ENCODE peak calls at places on chromosomes 5 and 9, in four cellular contexts. One of them, this sample, is unnamed.

GRCh38 chr9:3513265-3513818 is 12.5 kb downstream of the RFX3 start:
- DNase-seq in body of pancreas: no peak
- DNase-seq in brain microvascular endothelial cell: no peak
- DNase-seq in effector memory CD4-positive, alpha-beta T cell: no peak
- DNase-seq in this sample: no peak

GRCh38 chr9:70641031-70641430 is 226.6 kb upstream of the KLF9 start:
- DNase-seq in body of pancreas: no peak
- DNase-seq in brain microvascular endothelial cell: no peak
- DNase-seq in effector memory CD4-positive, alpha-beta T cell: no peak
- DNase-seq in this sample: no peak

GRCh38 chr5:35476046-35476445 is 141.6 kb upstream of the SPEF2 start:
- DNase-seq in effector memory CD4-positive, alpha-beta T cell: no peak
- DNase-seq in body of pancreas: no peak
- DNase-seq in brain microvascular endothelial cell: no peak
- DNase-seq in this sample: no peak

GRCh38 chr5:113252066-113252465 is 182.7 kb downstream of the TSSK1B start:
- DNase-seq in effector memory CD4-positive, alpha-beta T cell: no peak
- DNase-seq in body of pancreas: no peak
- DNase-seq in brain microvascular endothelial cell: no peak
- DNase-seq in this sample: no peak

GRCh38 chr5:134637106-134637721 is 4.6 kb upstream of the SAR1B start:
- DNase-seq in brain microvascular endothelial cell: no peak
- DNase-seq in body of pancreas: no peak
- DNase-seq in effector memory CD4-positive, alpha-beta T cell: no peak
- DNase-seq in this sample: no peak

GRCh38 chr9:14433841-14434511 is 120.0 kb upstream of the NFIB start:
- DNase-seq in brain microvascular endothelial cell: peak; percentile 73
- DNase-seq in effector memory CD4-positive, alpha-beta T cell: no peak
- DNase-seq in body of pancreas: peak; percentile 18
- DNase-seq in this sample: peak; percentile 23

GRCh38 chr5:131104169-131104775 is 60.8 kb downstream of the HINT1 start:
- DNase-seq in brain microvascular endothelial cell: no peak
- DNase-seq in body of pancreas: no peak
- DNase-seq in effector memory CD4-positive, alpha-beta T cell: no peak
- DNase-seq in this sample: no peak

GRCh38 chr5:65695162-65695755 is 26.6 kb downstream of the SGTB start:
- DNase-seq in effector memory CD4-positive, alpha-beta T cell: no peak
- DNase-seq in body of pancreas: no peak
- DNase-seq in brain microvascular endothelial cell: no peak
- DNase-seq in this sample: no peak

GRCh38 chr5:131855452-131855851 is 58.6 kb upstream of the FNIP1 start:
- DNase-seq in body of pancreas: no peak
- DNase-seq in brain microvascular endothelial cell: no peak
- DNase-seq in effector memory CD4-positive, alpha-beta T cell: no peak
- DNase-seq in this sample: no peak

GRCh38 chr5:135458356-135458755 is 6.2 kb upstream of the TIFAB start:
- DNase-seq in brain microvascular endothelial cell: no peak
- DNase-seq in effector memory CD4-positive, alpha-beta T cell: no peak
- DNase-seq in body of pancreas: no peak
- DNase-seq in this sample: no peak

GRCh38 chr5:103021310-103021709 is 98.6 kb downstream of the GIN1 start:
- DNase-seq in body of pancreas: no peak
- DNase-seq in effector memory CD4-positive, alpha-beta T cell: no peak
- DNase-seq in brain microvascular endothelial cell: peak; percentile 12
- DNase-seq in this sample: no peak

GRCh38 chr5:113824307-113824706 is 310.8 kb downstream of the YTHDC2 start:
- DNase-seq in body of pancreas: no peak
- DNase-seq in effector memory CD4-positive, alpha-beta T cell: no peak
- DNase-seq in brain microvascular endothelial cell: no peak
- DNase-seq in this sample: no peak

GRCh38 chr9:129823163-129823933 is 588 bp downstream of the TOR1A start:
- DNase-seq in effector memory CD4-positive, alpha-beta T cell: no peak
- DNase-seq in brain microvascular endothelial cell: no peak
- DNase-seq in body of pancreas: no peak
- DNase-seq in this sample: no peak

GRCh38 chr5:56534102-56534501 is 281.2 kb upstream of the MAP3K1 start:
- DNase-seq in effector memory CD4-positive, alpha-beta T cell: no peak
- DNase-seq in body of pancreas: peak; percentile 74
- DNase-seq in brain microvascular endothelial cell: no peak
- DNase-seq in this sample: no peak

GRCh38 chr5:149126898-149127297 is 14.4 kb upstream of the ABLIM3 start:
- DNase-seq in body of pancreas: no peak
- DNase-seq in effector memory CD4-positive, alpha-beta T cell: no peak
- DNase-seq in brain microvascular endothelial cell: no peak
- DNase-seq in this sample: no peak

GRCh38 chr5:113246371-113246870 is 188.4 kb downstream of the TSSK1B start:
- DNase-seq in body of pancreas: no peak
- DNase-seq in brain microvascular endothelial cell: peak; percentile 31
- DNase-seq in effector memory CD4-positive, alpha-beta T cell: no peak
- DNase-seq in this sample: no peak

GRCh38 chr5:684771-685216 is 8.4 kb downstream of the TPPP start:
- DNase-seq in effector memory CD4-positive, alpha-beta T cell: no peak
- DNase-seq in brain microvascular endothelial cell: no peak
- DNase-seq in body of pancreas: no peak
- DNase-seq in this sample: no peak

GRCh38 chr5:131943914-131944313 is 1.5 kb downstream of the MEIKIN start:
- DNase-seq in effector memory CD4-positive, alpha-beta T cell: no peak
- DNase-seq in brain microvascular endothelial cell: no peak
- DNase-seq in body of pancreas: no peak
- DNase-seq in this sample: no peak

GRCh38 chr5:52786937-52787599 is 648 bp upstream of the ITGA1 start:
- DNase-seq in effector memory CD4-positive, alpha-beta T cell: no peak
- DNase-seq in brain microvascular endothelial cell: no peak
- DNase-seq in body of pancreas: peak; percentile 55
- DNase-seq in this sample: peak; percentile 26

GRCh38 chr5:133433133-133433532 is 179.2 kb downstream of the FSTL4 start:
- DNase-seq in body of pancreas: no peak
- DNase-seq in brain microvascular endothelial cell: no peak
- DNase-seq in effector memory CD4-positive, alpha-beta T cell: no peak
- DNase-seq in this sample: no peak

GRCh38 chr9:82148849-82149544 is 160.4 kb downstream of the SPATA31D1 start:
- DNase-seq in brain microvascular endothelial cell: peak; percentile 67
- DNase-seq in body of pancreas: no peak
- DNase-seq in effector memory CD4-positive, alpha-beta T cell: no peak
- DNase-seq in this sample: no peak

GRCh38 chr9:111102793-111103474 is 64.7 kb upstream of the LPAR1 start:
- DNase-seq in body of pancreas: no peak
- DNase-seq in brain microvascular endothelial cell: no peak
- DNase-seq in effector memory CD4-positive, alpha-beta T cell: no peak
- DNase-seq in this sample: no peak

GRCh38 chr5:177600458-177601018 is 606 bp downstream of the B4GALT7 start:
- DNase-seq in brain microvascular endothelial cell: peak; percentile 28
- DNase-seq in body of pancreas: no peak
- DNase-seq in effector memory CD4-positive, alpha-beta T cell: no peak
- DNase-seq in this sample: no peak

GRCh38 chr5:169519358-169519757 is 64.2 kb upstream of the SPDL1 start:
- DNase-seq in brain microvascular endothelial cell: no peak
- DNase-seq in effector memory CD4-positive, alpha-beta T cell: no peak
- DNase-seq in body of pancreas: no peak
- DNase-seq in this sample: no peak

GRCh38 chr9:89658931-89659330 is 54.1 kb downstream of the GADD45G start:
- DNase-seq in effector memory CD4-positive, alpha-beta T cell: no peak
- DNase-seq in brain microvascular endothelial cell: no peak
- DNase-seq in body of pancreas: no peak
- DNase-seq in this sample: no peak
- H3K4me3 ChIP-seq in effector memory CD4-positive, alpha-beta T cell: no peak overlapping the region
- H3K4me3 ChIP-seq in brain microvascular endothelial cell: no peak overlapping the region
- H3K4me3 ChIP-seq in body of pancreas: no peak overlapping the region
- H3K4me3 ChIP-seq in this sample: no peak overlapping the region

GRCh38 chr5:172640822-172641358 is at the start of gene NEURL1B:
- DNase-seq in effector memory CD4-positive, alpha-beta T cell: peak; percentile 15
- DNase-seq in body of pancreas: peak; percentile 78
- DNase-seq in brain microvascular endothelial cell: no peak
- DNase-seq in this sample: peak; percentile 81
- H3K4me3 ChIP-seq in effector memory CD4-positive, alpha-beta T cell: peak within 1 kb of the TSS; percentile 49
- H3K4me3 ChIP-seq in body of pancreas: peak within 1 kb of the TSS; percentile 30
- H3K4me3 ChIP-seq in brain microvascular endothelial cell: peak within 1 kb of the TSS; percentile 42
- H3K4me3 ChIP-seq in this sample: peak within 1 kb of the TSS; percentile 73

GRCh38 chr9:86424246-86424891 is 70.2 kb upstream of the TUT7 start:
- DNase-seq in body of pancreas: no peak
- DNase-seq in brain microvascular endothelial cell: no peak
- DNase-seq in effector memory CD4-positive, alpha-beta T cell: no peak
- DNase-seq in this sample: no peak
- H3K4me3 ChIP-seq in body of pancreas: no peak overlapping the region
- H3K4me3 ChIP-seq in brain microvascular endothelial cell: no peak overlapping the region
- H3K4me3 ChIP-seq in effector memory CD4-positive, alpha-beta T cell: no peak overlapping the region
- H3K4me3 ChIP-seq in this sample: no peak overlapping the region

GRCh38 chr9:124011460-124012301 is at the start of gene LHX2:
- DNase-seq in body of pancreas: no peak
- DNase-seq in effector memory CD4-positive, alpha-beta T cell: no peak
- DNase-seq in brain microvascular endothelial cell: peak; percentile 9
- DNase-seq in this sample: peak; percentile 74
- H3K4me3 ChIP-seq in body of pancreas: no peak within 1 kb of the TSS
- H3K4me3 ChIP-seq in effector memory CD4-positive, alpha-beta T cell: peak within 1 kb of the TSS; percentile 25
- H3K4me3 ChIP-seq in brain microvascular endothelial cell: no peak within 1 kb of the TSS
- H3K4me3 ChIP-seq in this sample: peak within 1 kb of the TSS; percentile 37

GRCh38 chr5:172706796-172707195 is 64.2 kb downstream of the DUSP1 start:
- DNase-seq in brain microvascular endothelial cell: no peak
- DNase-seq in body of pancreas: no peak
- DNase-seq in effector memory CD4-positive, alpha-beta T cell: no peak
- DNase-seq in this sample: no peak

GRCh38 chr5:172710695-172711094 is 60.3 kb downstream of the DUSP1 start:
- DNase-seq in effector memory CD4-positive, alpha-beta T cell: no peak
- DNase-seq in brain microvascular endothelial cell: no peak
- DNase-seq in body of pancreas: no peak
- DNase-seq in this sample: no peak

GRCh38 chr5:172705576-172706084 is 64.6 kb downstream of the NEURL1B start:
- DNase-seq in body of pancreas: no peak
- DNase-seq in effector memory CD4-positive, alpha-beta T cell: no peak
- DNase-seq in brain microvascular endothelial cell: no peak
- DNase-seq in this sample: no peak

GRCh38 chr5:172707285-172708182 is 63.5 kb downstream of the DUSP1 start:
- DNase-seq in effector memory CD4-positive, alpha-beta T cell: no peak
- DNase-seq in body of pancreas: peak; percentile 36
- DNase-seq in brain microvascular endothelial cell: peak; percentile 49
- DNase-seq in this sample: no peak

DNA sequence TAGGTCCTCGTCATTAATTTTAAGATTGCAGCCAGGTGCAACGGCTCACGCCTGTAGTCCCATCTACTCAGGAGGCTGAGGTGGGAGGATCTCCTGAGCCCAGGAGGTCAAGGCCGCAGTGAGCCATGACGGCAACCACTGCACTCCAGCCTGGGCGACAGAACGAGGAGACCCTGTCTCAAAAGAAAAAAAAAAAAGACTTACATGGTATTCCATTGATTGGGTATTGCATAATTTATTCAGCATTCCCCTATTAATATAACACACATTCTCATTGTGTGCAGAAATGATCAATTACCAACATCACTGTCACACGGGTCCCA is 62.9 kb downstream of the DUSP1 start:
- DNase-seq in body of pancreas: no peak
- DNase-seq in effector memory CD4-positive, alpha-beta T cell: no peak
- DNase-seq in brain microvascular endothelial cell: no peak
- DNase-seq in this sample: no peak
- H3K4me3 ChIP-seq in body of pancreas: no peak overlapping the region
- H3K4me3 ChIP-seq in effector memory CD4-positive, alpha-beta T cell: no peak overlapping the region
- H3K4me3 ChIP-seq in brain microvascular endothelial cell: no peak overlapping the region
- H3K4me3 ChIP-seq in this sample: no peak overlapping the region

GRCh38 chr5:37838933-37839341 is 904 bp downstream of the GDNF start:
- DNase-seq in body of pancreas: no peak
- DNase-seq in effector memory CD4-positive, alpha-beta T cell: no peak
- DNase-seq in brain microvascular endothelial cell: no peak
- DNase-seq in this sample: no peak
- H3K4me3 ChIP-seq in body of pancreas: no peak overlapping the region
- H3K4me3 ChIP-seq in effector memory CD4-positive, alpha-beta T cell: no peak overlapping the region
- H3K4me3 ChIP-seq in brain microvascular endothelial cell: peak overlapping the region; percentile 69
- H3K4me3 ChIP-seq in this sample: peak overlapping the region; percentile 58

This sample was measured in heart left ventricle.